ENCODE peak calls at places on chromosome 1, in four cellular contexts. M is A549, X is GM12865, C is brain microvascular endothelial cell. T is an unnamed sample.

GRCh38 chr1:32759997-32760623 is 57.0 kb downstream of the YARS1 start:
- DNase-seq in M (peak), X (no peak), C (no peak), T (no peak)

GRCh38 chr1:152777510-152778137 is 2.7 kb downstream of the LCE1F start:
- DNase-seq in M (no peak), X (peak), C (no peak), T (no peak)

GRCh38 chr1:112791723-112792104 is 76.6 kb upstream of the PPM1J start:
- DNase-seq in M (no peak), X (no peak), C (no peak), T (no peak)

GRCh38 chr1:180278193-180278556 is 48.1 kb downstream of the LHX4 start:
- DNase-seq in M (no peak), X (no peak), C (no peak), T (no peak)

GRCh38 chr1:45521413-45522323 is at the start of gene PRDX1:
- DNase-seq in M (peak), X (peak), C (peak), T (peak)

GRCh38 chr1:48596036-48596435 is 124.0 kb upstream of the SPATA6 start:
- DNase-seq in M (no peak), X (no peak), C (no peak), T (no peak)

GRCh38 chr1:238119060-238119459 is 228.3 kb upstream of the ZP4 start:
- DNase-seq in M (no peak), X (no peak), C (no peak), T (no peak)

GRCh38 chr1:22252248-22252647 is 109.4 kb upstream of the WNT4 start:
- DNase-seq in M (no peak), X (no peak), C (no peak), T (no peak)

GRCh38 chr1:171913385-171913784 is 72.1 kb downstream of the DNM3 start:
- DNase-seq in M (peak), X (no peak), C (no peak), T (no peak)

GRCh38 chr1:905811-906531 is 17.8 kb upstream of the SAMD11 start:
- DNase-seq in M (no peak), X (peak), C (no peak), T (no peak)

GRCh38 chr1:214991691-214992315 is 90.7 kb upstream of the KCNK2 start:
- DNase-seq in M (no peak), X (no peak), C (no peak), T (no peak)

GRCh38 chr1:31580891-31581603 is 4.7 kb downstream of the TINAGL1 start:
- DNase-seq in M (no peak), X (no peak), C (no peak), T (no peak)

GRCh38 chr1:229376521-229376920 is 33.7 kb upstream of the CCSAP start:
- DNase-seq in M (no peak), X (no peak), C (no peak), T (no peak)

GRCh38 chr1:78619029-78619428 is 1.2 kb upstream of the IFI44L start:
- DNase-seq in M (no peak), X (no peak), C (no peak), T (no peak)

GRCh38 chr1:7103322-7104052 is 318.2 kb downstream of the CAMTA1 start:
- DNase-seq in M (no peak), X (no peak), C (no peak), T (no peak)

GRCh38 chr1:75438355-75438754 is 172.6 kb downstream of the SLC44A5 start:
- DNase-seq in M (no peak), X (no peak), C (no peak), T (no peak)

GRCh38 chr1:22197644-22198043 is 54.7 kb upstream of the WNT4 start:
- DNase-seq in M (no peak), X (no peak), C (no peak), T (no peak)

GRCh38 chr1:27630859-27631491 is 4.0 kb downstream of the FGR start:
- DNase-seq in M (no peak), X (peak), C (no peak), T (no peak)

GRCh38 chr1:15620155-15620545 is 2.9 kb downstream of the DDI2 start:
- DNase-seq in M (peak), X (peak), C (peak), T (no peak)

GRCh38 chr1:30684881-30685795 is 38.2 kb downstream of the MATN1 start:
- DNase-seq in M (peak), X (no peak), C (no peak), T (no peak)

GRCh38 chr1:158283965-158284364 is 5.8 kb upstream of the CD1C start:
- DNase-seq in M (no peak), X (peak), C (no peak), T (no peak)

GRCh38 chr1:8324176-8324810 is 6.4 kb downstream of the SLC45A1 start:
- DNase-seq in M (no peak), X (no peak), C (no peak), T (no peak)

GRCh38 chr1:58874757-58875755 is 91.2 kb upstream of the JUN start:
- DNase-seq in M (no peak), X (no peak), C (no peak), T (no peak)

GRCh38 chr1:234996245-234996757 is 132.3 kb downstream of the TOMM20 start:
- DNase-seq in M (no peak), X (no peak), C (no peak), T (no peak)

GRCh38 chr1:111468717-111469100 is 5.1 kb upstream of the C1orf162 start:
- DNase-seq in M (no peak), X (no peak), C (no peak), T (no peak)

GRCh38 chr1:51729824-51730284 is 113.0 kb downstream of the OSBPL9 start:
- DNase-seq in M (peak), X (peak), C (no peak), T (no peak)

GRCh38 chr1:118275716-118276115 is 90.7 kb upstream of the SPAG17 start:
- DNase-seq in M (no peak), X (no peak), C (no peak), T (no peak)

GRCh38 chr1:23592209-23592905 is 33.1 kb upstream of the ID3 start:
- DNase-seq in M (no peak), X (peak), C (no peak), T (no peak)

GRCh38 chr1:38285807-38286530 is 239.4 kb upstream of the POU3F1 start:
- DNase-seq in M (no peak), X (no peak), C (no peak), T (no peak)

GRCh38 chr1:55669308-55669707 is 454.1 kb upstream of the USP24 start:
- DNase-seq in M (no peak), X (no peak), C (no peak), T (no peak)
- TF ChIP-seq CTCF in M (no peak), X (no peak), C (no peak), T (no peak)

DNA sequence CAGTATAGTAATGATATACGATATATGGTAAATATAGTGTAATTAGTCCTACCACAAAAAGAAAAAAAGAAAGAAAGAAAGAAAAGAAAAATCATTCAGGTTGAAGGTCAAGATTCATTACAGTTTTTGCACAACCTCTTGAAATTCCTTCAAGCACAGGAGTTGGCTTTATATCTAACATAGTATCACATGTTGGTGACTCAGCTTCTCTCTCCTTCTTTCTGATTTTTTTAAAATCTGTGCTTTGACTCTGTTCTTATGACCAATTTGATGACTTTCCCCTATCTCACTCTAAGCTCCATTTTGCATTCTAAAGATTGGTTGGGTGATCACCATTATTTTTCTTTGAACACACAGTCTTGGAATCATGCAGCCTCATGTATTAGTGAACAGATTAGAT is 148.2 kb upstream of the COL11A1 start:
- DNase-seq in M (no peak), X (no peak), C (peak), T (no peak)
- H3K4me3 ChIP-seq in M (no peak), X (no peak), C (no peak), T (no peak)

DNA sequence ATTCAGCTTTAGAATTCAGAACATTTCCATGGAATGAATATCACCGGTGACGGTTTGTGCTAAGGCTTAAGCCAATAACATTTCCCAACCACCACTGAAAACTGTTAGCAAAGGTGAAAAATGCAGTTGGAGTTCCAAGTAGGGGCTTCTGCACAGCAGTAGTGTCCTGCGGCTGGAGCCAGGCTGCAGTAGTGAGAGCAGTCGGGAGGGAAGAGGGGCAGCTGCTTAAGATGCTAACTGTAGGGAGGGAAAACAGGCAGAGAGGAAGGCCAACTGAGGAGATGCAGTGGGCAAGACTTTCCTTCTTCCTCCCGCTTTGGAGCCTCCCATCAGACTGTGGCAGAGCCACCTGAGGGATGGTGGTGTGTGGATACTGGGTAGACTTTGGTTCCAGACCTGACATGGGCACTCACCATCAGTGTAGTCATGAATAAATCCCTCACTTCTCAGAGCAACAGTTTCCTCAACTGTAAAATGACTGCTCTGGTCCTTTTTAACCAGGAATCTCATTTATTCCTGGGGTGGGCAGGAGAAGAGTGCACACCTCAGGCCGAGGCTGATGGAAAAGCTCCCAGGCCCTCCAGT is 3.2 kb downstream of the F3 start:
- DNase-seq in M (no peak), X (no peak), C (no peak), T (no peak)
- TF ChIP-seq CTCF in M (no peak), X (no peak), C (peak), T (no peak)

DNA sequence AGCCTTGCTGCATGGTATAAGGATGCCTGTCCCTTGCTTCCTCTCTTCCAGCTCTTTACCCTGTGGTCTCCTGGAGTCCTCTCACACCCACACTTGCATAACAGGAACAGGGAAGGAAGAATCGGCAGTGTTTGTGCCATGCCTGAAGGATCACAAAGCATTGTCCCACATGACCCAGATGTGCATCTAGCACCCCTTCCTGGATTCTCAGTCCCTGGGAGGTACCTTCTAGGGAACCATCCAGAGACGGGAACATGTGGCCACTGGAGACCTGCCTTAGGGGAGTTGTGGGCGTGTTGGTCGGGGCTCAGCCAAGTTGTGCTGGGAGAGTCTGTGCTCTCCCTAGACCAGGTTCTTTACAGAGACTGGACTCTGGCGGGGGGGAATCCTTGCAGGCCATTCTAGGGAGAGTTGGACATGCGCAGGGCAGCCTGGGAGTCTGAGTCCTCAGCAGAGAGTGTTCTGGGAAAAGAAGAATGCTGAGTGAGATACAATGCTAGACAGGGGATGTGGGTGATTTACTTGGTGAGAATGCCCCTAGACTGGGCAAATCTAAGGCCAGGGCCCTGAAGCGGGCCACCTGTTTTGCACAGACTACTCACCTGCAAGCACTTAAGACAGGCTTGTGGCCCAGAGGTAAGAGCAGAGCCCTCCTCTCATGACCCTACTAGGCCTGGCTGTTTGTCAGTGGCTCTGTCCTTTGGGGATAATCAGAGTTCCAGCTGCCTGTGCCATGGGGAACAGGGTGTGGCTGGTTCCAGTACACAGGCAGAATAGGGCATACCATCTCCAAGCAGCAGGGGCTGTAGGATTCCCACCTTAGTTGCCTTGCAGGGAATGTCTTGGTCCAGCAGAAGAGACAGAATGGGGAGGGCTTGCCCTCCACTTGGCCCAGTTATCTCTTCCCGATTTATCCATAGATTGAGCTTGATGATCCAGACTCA is 89.8 kb downstream of the MAN1C1 start:
- DNase-seq in M (no peak), X (no peak), C (no peak), T (no peak)
- H3K4me3 ChIP-seq in M (no peak), X (no peak), C (no peak), T (no peak)

GRCh38 chr1:12196641-12197482 is 30.1 kb downstream of the TNFRSF1B start:
- DNase-seq in M (no peak), X (no peak), C (no peak), T (no peak)
- TF ChIP-seq CTCF in M (no peak), X (no peak), C (peak), T (no peak)

DNA sequence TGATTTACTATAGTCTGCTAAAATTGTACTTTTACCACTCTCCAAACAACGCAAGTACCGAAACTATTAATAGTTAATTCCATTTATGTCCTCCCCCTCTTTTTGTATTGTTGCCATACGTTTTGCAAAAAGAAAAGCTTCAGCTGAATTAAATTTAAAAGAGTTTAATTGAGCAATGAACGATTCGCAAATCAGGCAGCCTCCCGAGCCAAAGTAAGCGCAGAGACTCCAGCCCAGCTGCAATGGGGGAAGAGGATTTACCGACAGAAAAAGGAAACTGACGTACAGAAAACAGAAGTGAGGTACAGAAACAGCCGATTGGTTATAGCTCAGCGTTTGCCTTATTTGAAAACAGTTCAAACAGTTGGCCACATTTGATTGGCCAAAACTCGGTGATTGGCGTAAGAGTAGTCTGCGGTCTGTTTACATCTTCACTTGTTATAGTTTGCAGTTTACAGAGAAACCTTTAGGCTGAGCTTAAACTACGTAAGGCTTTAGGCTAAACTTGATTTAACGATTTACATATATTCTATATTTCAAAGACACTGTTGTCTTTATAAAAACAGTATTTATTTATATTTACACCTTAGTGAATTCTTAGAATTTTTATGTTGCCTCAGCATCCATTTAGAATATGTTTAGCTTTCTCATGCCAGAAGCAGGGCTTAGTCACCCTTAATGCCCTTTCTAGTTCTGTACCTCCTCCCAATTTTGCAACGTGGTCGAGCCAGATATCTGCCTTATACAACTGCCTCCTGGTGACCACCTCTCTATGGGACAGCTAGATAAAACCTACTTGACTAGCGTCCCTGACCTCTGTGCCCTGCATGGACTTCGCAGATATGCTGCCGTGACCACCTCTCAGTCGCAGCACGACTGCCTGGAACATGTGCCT is 23.8 kb downstream of the CR1 start:
- DNase-seq in M (no peak), X (no peak), C (no peak), T (no peak)
- H3K4me3 ChIP-seq in M (no peak), X (no peak), C (no peak), T (no peak)

GRCh38 chr1:161079436-161080110 is 9.8 kb downstream of the NECTIN4 start:
- DNase-seq in M (no peak), X (peak), C (no peak), T (no peak)
- TF ChIP-seq CTCF in M (no peak), X (peak), C (peak), T (no peak)

DNA sequence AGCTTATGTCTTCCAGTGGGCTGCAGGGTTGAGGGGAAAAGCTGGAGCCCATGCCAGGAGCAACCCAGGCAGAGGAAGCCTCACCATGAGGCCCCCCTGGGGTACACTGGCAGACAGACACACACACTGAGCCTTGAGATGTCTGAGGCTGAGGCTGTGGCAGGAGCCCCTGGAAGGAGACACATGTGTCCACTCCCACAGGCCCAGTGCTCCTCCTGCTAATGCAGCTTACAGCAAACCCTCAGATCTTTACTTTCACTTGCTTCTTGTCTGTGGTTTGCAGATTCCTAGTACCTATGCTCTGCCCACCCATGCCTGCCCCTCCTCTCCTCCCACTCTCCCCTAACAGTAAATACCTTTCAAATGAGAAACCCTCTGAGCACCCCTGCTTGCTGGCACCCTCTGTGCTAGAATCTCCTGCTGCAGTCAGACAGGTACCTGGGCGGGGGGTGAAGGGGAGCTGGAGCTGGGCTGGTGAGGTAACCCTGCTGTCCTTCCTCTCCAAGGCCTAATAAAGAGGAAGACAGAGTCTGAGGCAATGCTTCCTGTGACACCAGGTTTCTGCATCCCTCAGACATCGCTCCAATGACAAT is 63.4 kb upstream of the NEK2 start:
- DNase-seq in M (no peak), X (peak), C (no peak), T (no peak)
- H3K4me3 ChIP-seq in M (no peak), X (no peak), C (no peak), T (no peak)

GRCh38 chr1:206081811-206082210 is 28.8 kb downstream of the RHEX start:
- DNase-seq in M (no peak), X (no peak), C (no peak), T (no peak)

GRCh38 chr1:206079130-206079529 is 26.2 kb downstream of the RHEX start:
- DNase-seq in M (no peak), X (no peak), C (no peak), T (no peak)

GRCh38 chr1:206082831-206083695 is 30.1 kb downstream of the RHEX start:
- DNase-seq in M (no peak), X (no peak), C (no peak), T (no peak)

GRCh38 chr1:206080421-206080820 is 27.4 kb downstream of the RHEX start:
- DNase-seq in M (no peak), X (no peak), C (no peak), T (no peak)

GRCh38 chr1:206083750-206084149 is 30.8 kb downstream of the RHEX start:
- DNase-seq in M (no peak), X (no peak), C (no peak), T (no peak)
- TF ChIP-seq CTCF in M (no peak), X (no peak), C (no peak), T (no peak)